ENCODE peak calls at places on chromosomes 7 and 10, in six cellular contexts. X is ecto neural progenitor cell, Q is tibial artery, P is breast epithelium, G is hypothalamus, R is GM23338. C is an unnamed sample.

GRCh38 chr7:135745702-135746312 is 2.8 kb downstream of the FAM180A start:
- DNase-seq in R (no peak), P (peak), Q (peak), G (no peak), X (no peak), C (no peak)

GRCh38 chr7:101854084-101854865 is 36.8 kb downstream of the CUX1 start:
- DNase-seq in Q (no peak), R (no peak), X (no peak), G (no peak), P (no peak), C (no peak)

GRCh38 chr7:94375713-94376112 is 19.0 kb upstream of the COL1A2 start:
- DNase-seq in R (peak), P (no peak), G (no peak), Q (no peak), X (no peak), C (no peak)

GRCh38 chr7:1720325-1720724 is 50.2 kb downstream of the ELFN1 start:
- DNase-seq in Q (no peak), X (no peak), G (no peak), P (no peak), R (no peak), C (no peak)

GRCh38 chr7:55100172-55100961 is 81.5 kb downstream of the EGFR start:
- DNase-seq in X (no peak), G (no peak), P (no peak), R (no peak), Q (peak), C (no peak)

GRCh38 chr10:17643339-17643754 is 604 bp upstream of the STAM start:
- DNase-seq in R (peak), G (no peak), X (no peak), Q (peak), P (peak), C (no peak)

GRCh38 chr7:100585511-100586265 is at the start of gene LRCH4:
- DNase-seq in R (peak), X (no peak), G (peak), P (peak), Q (peak), C (no peak)

GRCh38 chr10:30445716-30446115 is 11.7 kb downstream of the MAP3K8 start:
- DNase-seq in P (no peak), Q (no peak), R (no peak), G (no peak), X (no peak), C (no peak)

GRCh38 chr10:89337493-89337892 is 9.7 kb downstream of the IFIT3 start:
- DNase-seq in Q (no peak), X (no peak), R (no peak), P (no peak), G (no peak), C (no peak)

GRCh38 chr7:157397751-157398691 is 61.2 kb downstream of the DNAJB6 start:
- DNase-seq in X (peak), P (no peak), G (no peak), R (peak), Q (peak), C (no peak)

GRCh38 chr10:97571622-97572021 is 957 bp upstream of the ANKRD2 start:
- DNase-seq in X (no peak), P (peak), R (no peak), G (no peak), Q (no peak), C (no peak)

GRCh38 chr10:17061418-17061817 is 68.2 kb downstream of the CUBN start:
- DNase-seq in G (no peak), P (no peak), Q (no peak), R (no peak), X (no peak), C (no peak)

GRCh38 chr10:8073696-8074416 is 19.4 kb downstream of the GATA3 start:
- DNase-seq in G (no peak), R (no peak), Q (no peak), P (no peak), X (no peak), C (no peak)

GRCh38 chr7:139673230-139673629 is 104.6 kb downstream of the HIPK2 start:
- DNase-seq in P (no peak), R (peak), Q (no peak), G (no peak), X (no peak), C (no peak)

GRCh38 chr10:13877154-13877909 is 290.6 kb downstream of the PRPF18 start:
- DNase-seq in X (no peak), Q (peak), R (peak), P (peak), G (no peak), C (no peak)

GRCh38 chr10:59107147-59107546 is 69.3 kb upstream of the PHYHIPL start:
- DNase-seq in X (no peak), P (no peak), G (no peak), Q (no peak), R (no peak), C (no peak)

C was measured in CD14-positive monocyte.